ENCODE peak calls at places on chromosome 14, in five cellular contexts. V, T, U, R and Y are unnamed samples.

GRCh38 chr14:89617471-89618291 is 200.6 kb upstream of the FOXN3 start:
- DNase-seq in V (no peak), T (peak; percentile 28), U (peak; percentile 54), R (peak; percentile 35), Y (no peak)

GRCh38 chr14:61213930-61214329 is 67.2 kb downstream of the TMEM30B start:
- DNase-seq in V (no peak), T (no peak), U (no peak), R (no peak), Y (no peak)

GRCh38 chr14:37596790-37597189 is 1.4 kb downstream of the TTC6 start:
- DNase-seq in V (no peak), T (no peak), U (no peak), R (no peak), Y (no peak)

GRCh38 chr14:68637106-68638021 is 155.5 kb downstream of the ZFP36L1 start:
- DNase-seq in V (peak; percentile 85), T (no peak), U (peak; percentile 90), R (no peak), Y (no peak)

GRCh38 chr14:99461411-99461810 is 19.2 kb downstream of the SETD3 start:
- DNase-seq in V (no peak), T (no peak), U (no peak), R (no peak), Y (no peak)

GRCh38 chr14:101834387-101835165 is 73.1 kb downstream of the PPP2R5C start:
- DNase-seq in V (no peak), T (no peak), U (peak; percentile 51), R (no peak), Y (no peak)

GRCh38 chr14:55249423-55249822 is 21.8 kb upstream of the FBXO34 start:
- DNase-seq in V (no peak), T (no peak), U (peak; percentile 17), R (no peak), Y (no peak)

GRCh38 chr14:104137297-104138097 is 890 bp upstream of the KIF26A start:
- DNase-seq in V (no peak), T (peak; percentile 68), U (peak; percentile 15), R (peak; percentile 68), Y (peak; percentile 14)

GRCh38 chr14:35159742-35160409 is 37.5 kb downstream of the PRORP start:
- DNase-seq in V (no peak), T (no peak), U (peak; percentile 76), R (no peak), Y (no peak)

GRCh38 chr14:100730530-100730929 is 3.8 kb downstream of the DLK1 start:
- DNase-seq in V (no peak), T (no peak), U (no peak), R (no peak), Y (no peak)

GRCh38 chr14:21768116-21768874 is 94.7 kb upstream of the OR4E1 start:
- DNase-seq in V (no peak), T (no peak), U (no peak), R (peak; percentile 10), Y (peak; percentile 55)

GRCh38 chr14:58746261-58746660 is 108.5 kb downstream of the DACT1 start:
- DNase-seq in V (no peak), T (no peak), U (peak; percentile 70), R (no peak), Y (no peak)

GRCh38 chr14:66000771-66001170 is 485.4 kb upstream of the CCDC196 start:
- DNase-seq in V (no peak), T (no peak), U (no peak), R (no peak), Y (no peak)

GRCh38 chr14:87233806-87234384 is 759.1 kb downstream of the GALC start:
- DNase-seq in V (no peak), T (no peak), U (no peak), R (no peak), Y (no peak)
- H3K4me3 ChIP-seq in V (no peak overlapping the region), T (no peak overlapping the region), U (no peak overlapping the region), R (no peak overlapping the region), Y (no peak overlapping the region)

GRCh38 chr14:42174357-42174756 is 567.7 kb downstream of the LRFN5 start:
- DNase-seq in V (no peak), T (no peak), U (no peak), R (no peak), Y (no peak)

GRCh38 chr14:42172304-42172703 is 565.6 kb downstream of the LRFN5 start:
- DNase-seq in V (no peak), T (no peak), U (no peak), R (no peak), Y (no peak)
- H3K4me3 ChIP-seq in V (no peak overlapping the region), T (no peak overlapping the region), U (no peak overlapping the region), R (no peak overlapping the region), Y (no peak overlapping the region)

DNA sequence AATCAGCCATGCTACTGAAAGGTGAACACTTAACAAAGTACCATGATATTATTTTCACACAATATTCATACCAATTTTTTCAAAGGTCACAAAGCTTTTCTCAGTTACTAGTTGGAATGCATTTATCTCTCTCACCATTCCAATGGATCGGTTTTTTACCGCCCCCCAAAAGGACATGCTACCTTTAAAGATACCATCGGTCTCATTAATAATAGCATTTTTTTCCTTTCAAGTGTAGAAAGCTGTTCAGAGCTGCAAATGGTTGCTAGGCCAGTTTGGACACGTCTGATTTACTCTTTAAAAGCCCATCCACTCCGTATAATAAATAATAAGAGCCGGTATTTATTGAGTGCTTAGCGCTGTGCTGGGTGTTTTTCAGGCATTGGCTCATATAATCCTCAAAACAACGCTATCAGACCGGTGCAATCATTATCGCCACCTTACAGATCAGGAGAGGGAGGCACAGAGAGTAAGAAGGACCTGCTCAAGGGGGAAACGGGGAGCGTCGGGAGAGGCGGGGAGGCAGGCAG is 35.0 kb upstream of the STON2 start:
- DNase-seq in V (no peak), T (no peak), U (no peak), R (no peak), Y (no peak)
- H3K4me3 ChIP-seq in V (peak overlapping the region; percentile 62), T (peak overlapping the region; percentile 53), U (no peak overlapping the region), R (peak overlapping the region; percentile 57), Y (peak overlapping the region; percentile 69)

GRCh38 chr14:50924236-50924635 is 20.0 kb downstream of the PYGL start:
- DNase-seq in V (no peak), T (no peak), U (no peak), R (no peak), Y (no peak)
- H3K4me3 ChIP-seq in V (no peak overlapping the region), T (no peak overlapping the region), U (no peak overlapping the region), R (no peak overlapping the region), Y (no peak overlapping the region)

DNA sequence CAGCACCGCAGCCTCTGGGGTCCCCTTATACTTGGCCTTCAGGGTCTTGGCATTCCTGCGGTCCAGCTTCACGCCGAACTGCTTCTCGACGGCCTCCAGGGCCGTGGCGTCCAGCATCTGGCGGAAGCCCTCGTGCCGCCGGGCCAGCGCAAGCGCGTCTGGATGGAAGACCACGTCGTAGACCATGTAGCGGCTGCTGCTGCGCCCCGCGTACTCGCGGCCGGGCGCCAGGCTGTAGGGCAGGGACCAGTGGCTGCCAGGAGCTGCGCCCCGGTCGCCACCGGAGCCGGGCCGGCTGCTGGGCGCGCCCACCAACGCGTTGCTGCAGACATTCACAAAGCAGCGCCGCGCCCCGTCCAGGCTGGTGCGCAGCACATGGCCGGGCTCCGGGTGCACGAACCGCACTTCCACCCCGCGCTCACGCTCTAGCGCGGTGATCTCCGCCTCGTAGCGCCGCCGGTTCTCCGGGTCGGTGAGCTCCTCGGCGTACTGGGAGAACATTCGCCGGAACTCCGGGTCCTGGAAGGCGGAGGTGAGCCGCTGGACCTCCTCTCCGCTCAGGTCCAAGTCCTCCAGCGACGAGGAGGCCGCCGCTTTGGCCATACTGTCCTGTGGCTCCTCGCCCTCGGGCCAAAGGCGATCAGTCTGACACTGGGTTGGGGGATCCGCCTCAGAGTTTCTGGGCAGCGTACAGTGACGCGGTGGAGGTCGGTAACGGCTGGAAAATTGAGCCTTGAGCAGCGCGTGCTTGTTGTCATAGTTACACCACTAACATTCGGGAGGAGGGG is at the start of gene DNAAF2:
- DNase-seq in V (peak; percentile 80), T (peak; percentile 54), U (peak; percentile 73), R (peak; percentile 67), Y (peak; percentile 46)
- H3K4me3 ChIP-seq in V (peak within 1 kb of the TSS; percentile 95), T (peak within 1 kb of the TSS; percentile 74), U (peak within 1 kb of the TSS; percentile 91), R (peak within 1 kb of the TSS; percentile 92), Y (peak within 1 kb of the TSS; percentile 93)